ENCODE peak calls at places on chromosome 22, in five cellular contexts. One of them, this sample, is unnamed.

GRCh38 chr22:45319319-45319675 is 9.6 kb downstream of the FAM118A start:
- DNase-seq in central memory CD8-positive, alpha-beta T cell: no peak
- DNase-seq in lower leg skin: no peak
- DNase-seq in stimulated activated CD8-positive, alpha-beta memory T cell treated with anti-CD3 and anti-CD28 coated beads, Interleukin-4, amount 100 ng/mL, for 24 hours: no peak
- DNase-seq in smooth muscle cell of the brain vasculature: no peak
- DNase-seq in this sample: no peak

GRCh38 chr22:48362736-48363404 is 1464.8 kb downstream of the BRD1 start:
- DNase-seq in lower leg skin: no peak
- DNase-seq in central memory CD8-positive, alpha-beta T cell: no peak
- DNase-seq in stimulated activated CD8-positive, alpha-beta memory T cell treated with anti-CD3 and anti-CD28 coated beads, Interleukin-4, amount 100 ng/mL, for 24 hours: no peak
- DNase-seq in smooth muscle cell of the brain vasculature: no peak
- DNase-seq in this sample: no peak

GRCh38 chr22:19891350-19892248 is 36.9 kb upstream of the GNB1L start:
- DNase-seq in stimulated activated CD8-positive, alpha-beta memory T cell treated with anti-CD3 and anti-CD28 coated beads, Interleukin-4, amount 100 ng/mL, for 24 hours: peak; percentile 75
- DNase-seq in central memory CD8-positive, alpha-beta T cell: peak; percentile 60
- DNase-seq in lower leg skin: no peak
- DNase-seq in smooth muscle cell of the brain vasculature: no peak
- DNase-seq in this sample: no peak

GRCh38 chr22:38352436-38352835 is 35.2 kb upstream of the CSNK1E start:
- DNase-seq in smooth muscle cell of the brain vasculature: no peak
- DNase-seq in stimulated activated CD8-positive, alpha-beta memory T cell treated with anti-CD3 and anti-CD28 coated beads, Interleukin-4, amount 100 ng/mL, for 24 hours: no peak
- DNase-seq in central memory CD8-positive, alpha-beta T cell: no peak
- DNase-seq in lower leg skin: no peak
- DNase-seq in this sample: no peak

GRCh38 chr22:30004101-30004500 is 76.2 kb upstream of the HORMAD2 start:
- DNase-seq in central memory CD8-positive, alpha-beta T cell: no peak
- DNase-seq in lower leg skin: no peak
- DNase-seq in smooth muscle cell of the brain vasculature: no peak
- DNase-seq in stimulated activated CD8-positive, alpha-beta memory T cell treated with anti-CD3 and anti-CD28 coated beads, Interleukin-4, amount 100 ng/mL, for 24 hours: no peak
- DNase-seq in this sample: no peak

GRCh38 chr22:23399367-23400285 is 180.5 kb downstream of the IGLL1 start:
- DNase-seq in smooth muscle cell of the brain vasculature: no peak
- DNase-seq in central memory CD8-positive, alpha-beta T cell: no peak
- DNase-seq in lower leg skin: no peak
- DNase-seq in stimulated activated CD8-positive, alpha-beta memory T cell treated with anti-CD3 and anti-CD28 coated beads, Interleukin-4, amount 100 ng/mL, for 24 hours: no peak
- DNase-seq in this sample: no peak

GRCh38 chr22:38417252-38418060 is 37.5 kb downstream of the KCNJ4 start:
- DNase-seq in lower leg skin: no peak
- DNase-seq in central memory CD8-positive, alpha-beta T cell: no peak
- DNase-seq in smooth muscle cell of the brain vasculature: no peak
- DNase-seq in stimulated activated CD8-positive, alpha-beta memory T cell treated with anti-CD3 and anti-CD28 coated beads, Interleukin-4, amount 100 ng/mL, for 24 hours: no peak
- DNase-seq in this sample: no peak

GRCh38 chr22:45208993-45209838 is 31.5 kb downstream of the KIAA0930 start:
- DNase-seq in central memory CD8-positive, alpha-beta T cell: peak; percentile 20
- DNase-seq in stimulated activated CD8-positive, alpha-beta memory T cell treated with anti-CD3 and anti-CD28 coated beads, Interleukin-4, amount 100 ng/mL, for 24 hours: peak; percentile 9
- DNase-seq in smooth muscle cell of the brain vasculature: peak; percentile 36
- DNase-seq in lower leg skin: no peak
- DNase-seq in this sample: no peak

GRCh38 chr22:42280836-42281235 is 10.4 kb upstream of the TCF20 start:
- DNase-seq in stimulated activated CD8-positive, alpha-beta memory T cell treated with anti-CD3 and anti-CD28 coated beads, Interleukin-4, amount 100 ng/mL, for 24 hours: no peak
- DNase-seq in central memory CD8-positive, alpha-beta T cell: no peak
- DNase-seq in smooth muscle cell of the brain vasculature: no peak
- DNase-seq in lower leg skin: no peak
- DNase-seq in this sample: no peak

GRCh38 chr22:37870273-37870672 is 21.1 kb downstream of the EIF3L start:
- DNase-seq in stimulated activated CD8-positive, alpha-beta memory T cell treated with anti-CD3 and anti-CD28 coated beads, Interleukin-4, amount 100 ng/mL, for 24 hours: no peak
- DNase-seq in smooth muscle cell of the brain vasculature: no peak
- DNase-seq in lower leg skin: no peak
- DNase-seq in central memory CD8-positive, alpha-beta T cell: no peak
- DNase-seq in this sample: no peak

GRCh38 chr22:41481131-41481830 is 12.4 kb downstream of the ACO2 start:
- DNase-seq in smooth muscle cell of the brain vasculature: no peak
- DNase-seq in stimulated activated CD8-positive, alpha-beta memory T cell treated with anti-CD3 and anti-CD28 coated beads, Interleukin-4, amount 100 ng/mL, for 24 hours: no peak
- DNase-seq in lower leg skin: no peak
- DNase-seq in central memory CD8-positive, alpha-beta T cell: no peak
- DNase-seq in this sample: no peak

GRCh38 chr22:46995501-46996360 is 233.3 kb downstream of the TBC1D22A start:
- DNase-seq in lower leg skin: no peak
- DNase-seq in smooth muscle cell of the brain vasculature: no peak
- DNase-seq in central memory CD8-positive, alpha-beta T cell: no peak
- DNase-seq in stimulated activated CD8-positive, alpha-beta memory T cell treated with anti-CD3 and anti-CD28 coated beads, Interleukin-4, amount 100 ng/mL, for 24 hours: no peak
- DNase-seq in this sample: no peak

GRCh38 chr22:41204992-41205900 is at the start of gene L3MBTL2:
- DNase-seq in central memory CD8-positive, alpha-beta T cell: peak; percentile 96
- DNase-seq in smooth muscle cell of the brain vasculature: peak; percentile 87
- DNase-seq in stimulated activated CD8-positive, alpha-beta memory T cell treated with anti-CD3 and anti-CD28 coated beads, Interleukin-4, amount 100 ng/mL, for 24 hours: peak; percentile 99
- DNase-seq in lower leg skin: peak; percentile 96
- DNase-seq in this sample: peak; percentile 99

GRCh38 chr22:38017939-38018885 is 33.9 kb upstream of the SOX10 start:
- DNase-seq in stimulated activated CD8-positive, alpha-beta memory T cell treated with anti-CD3 and anti-CD28 coated beads, Interleukin-4, amount 100 ng/mL, for 24 hours: no peak
- DNase-seq in lower leg skin: no peak
- DNase-seq in smooth muscle cell of the brain vasculature: no peak
- DNase-seq in central memory CD8-positive, alpha-beta T cell: no peak
- DNase-seq in this sample: no peak

GRCh38 chr22:37186228-37186996 is 1.6 kb downstream of the C1QTNF6 start:
- DNase-seq in stimulated activated CD8-positive, alpha-beta memory T cell treated with anti-CD3 and anti-CD28 coated beads, Interleukin-4, amount 100 ng/mL, for 24 hours: no peak
- DNase-seq in smooth muscle cell of the brain vasculature: no peak
- DNase-seq in central memory CD8-positive, alpha-beta T cell: no peak
- DNase-seq in lower leg skin: no peak
- DNase-seq in this sample: no peak

GRCh38 chr22:29727248-29727551 is 7.4 kb downstream of the CABP7 start:
- DNase-seq in smooth muscle cell of the brain vasculature: no peak
- DNase-seq in central memory CD8-positive, alpha-beta T cell: no peak
- DNase-seq in lower leg skin: no peak
- DNase-seq in stimulated activated CD8-positive, alpha-beta memory T cell treated with anti-CD3 and anti-CD28 coated beads, Interleukin-4, amount 100 ng/mL, for 24 hours: no peak
- DNase-seq in this sample: no peak

GRCh38 chr22:38734203-38735100 is 21.3 kb downstream of the SUN2 start:
- DNase-seq in stimulated activated CD8-positive, alpha-beta memory T cell treated with anti-CD3 and anti-CD28 coated beads, Interleukin-4, amount 100 ng/mL, for 24 hours: no peak
- DNase-seq in smooth muscle cell of the brain vasculature: no peak
- DNase-seq in lower leg skin: no peak
- DNase-seq in central memory CD8-positive, alpha-beta T cell: no peak
- DNase-seq in this sample: no peak

GRCh38 chr22:23169032-23169384 is 11.3 kb upstream of the BCR start:
- DNase-seq in smooth muscle cell of the brain vasculature: no peak
- DNase-seq in central memory CD8-positive, alpha-beta T cell: no peak
- DNase-seq in lower leg skin: no peak
- DNase-seq in stimulated activated CD8-positive, alpha-beta memory T cell treated with anti-CD3 and anti-CD28 coated beads, Interleukin-4, amount 100 ng/mL, for 24 hours: no peak
- DNase-seq in this sample: no peak

GRCh38 chr22:29394931-29395581 is 6.7 kb upstream of the AP1B1 start:
- DNase-seq in smooth muscle cell of the brain vasculature: peak; percentile 58
- DNase-seq in stimulated activated CD8-positive, alpha-beta memory T cell treated with anti-CD3 and anti-CD28 coated beads, Interleukin-4, amount 100 ng/mL, for 24 hours: peak; percentile 40
- DNase-seq in lower leg skin: peak; percentile 65
- DNase-seq in central memory CD8-positive, alpha-beta T cell: peak; percentile 47
- DNase-seq in this sample: no peak

GRCh38 chr22:48513929-48514328 is 1313.7 kb downstream of the BRD1 start:
- DNase-seq in lower leg skin: no peak
- DNase-seq in stimulated activated CD8-positive, alpha-beta memory T cell treated with anti-CD3 and anti-CD28 coated beads, Interleukin-4, amount 100 ng/mL, for 24 hours: no peak
- DNase-seq in smooth muscle cell of the brain vasculature: no peak
- DNase-seq in central memory CD8-positive, alpha-beta T cell: no peak
- DNase-seq in this sample: no peak

GRCh38 chr22:44665115-44665514 is 36.9 kb upstream of the PRR5 start:
- DNase-seq in smooth muscle cell of the brain vasculature: no peak
- DNase-seq in stimulated activated CD8-positive, alpha-beta memory T cell treated with anti-CD3 and anti-CD28 coated beads, Interleukin-4, amount 100 ng/mL, for 24 hours: no peak
- DNase-seq in lower leg skin: no peak
- DNase-seq in central memory CD8-positive, alpha-beta T cell: no peak
- DNase-seq in this sample: no peak

GRCh38 chr22:33519974-33520903 is 400.0 kb downstream of the LARGE1 start:
- DNase-seq in lower leg skin: no peak
- DNase-seq in smooth muscle cell of the brain vasculature: no peak
- DNase-seq in central memory CD8-positive, alpha-beta T cell: no peak
- DNase-seq in stimulated activated CD8-positive, alpha-beta memory T cell treated with anti-CD3 and anti-CD28 coated beads, Interleukin-4, amount 100 ng/mL, for 24 hours: no peak
- DNase-seq in this sample: no peak